ENCODE peak calls at places on chromosomes 12 and 14, in five cellular contexts. C is mesenchymal stem cell, P is esophagus muscularis mucosa, O is MG63, L is uterus. I is an unnamed sample. For H3K27me3 and H3K36me3, the result is how much of the 10 kb centered on the place peaks cover.

GRCh38 chr14:101823081-101823480 is 61.6 kb downstream of the PPP2R5C start:
- DNase-seq in L (no peak), C (peak), O (peak), P (no peak), I (no peak)

GRCh38 chr12:121295746-121296617 is 527 bp downstream of the CAMKK2 start:
- DNase-seq in P (no peak), O (peak), C (peak), L (no peak), I (peak)

GRCh38 chr14:63725786-63726185 is 2.1 kb downstream of the SGPP1 start:
- DNase-seq in P (no peak), C (peak), L (no peak), O (no peak), I (no peak)

GRCh38 chr12:101018540-101018939 is 191.5 kb downstream of the SLC5A8 start:
- DNase-seq in P (no peak), L (no peak), C (peak), O (peak), I (no peak)

GRCh38 chr12:123950476-123951169 is 22.0 kb downstream of the CCDC92 start:
- DNase-seq in P (no peak), L (no peak), O (no peak), C (no peak), I (peak)

GRCh38 chr12:84637926-84638325 is 274.7 kb downstream of the SLC6A15 start:
- DNase-seq in L (no peak), O (no peak), P (no peak), C (peak), I (no peak)

GRCh38 chr14:104295681-104296387 is 157.4 kb downstream of the KIF26A start:
- DNase-seq in C (no peak), P (no peak), O (no peak), L (no peak), I (no peak)

GRCh38 chr12:30169839-30170591 is 386.3 kb upstream of the TMTC1 start:
- DNase-seq in O (no peak), L (no peak), P (no peak), C (no peak), I (peak)

GRCh38 chr12:84502907-84503787 is 409.5 kb downstream of the SLC6A15 start:
- DNase-seq in L (no peak), C (peak), O (peak), P (no peak), I (peak)

GRCh38 chr12:21413369-21414277 is 23.8 kb upstream of the PYROXD1 start:
- DNase-seq in C (peak), O (no peak), P (no peak), L (no peak), I (no peak)

GRCh38 chr12:1161197-1161596 is 170.2 kb downstream of the ERC1 start:
- DNase-seq in O (no peak), P (no peak), L (no peak), C (no peak), I (no peak)

GRCh38 chr14:23432102-23432925 is 3.1 kb downstream of the MYH7 start:
- DNase-seq in C (no peak), P (no peak), L (no peak), O (no peak), I (peak)

GRCh38 chr14:100126401-100126800 is 33.0 kb downstream of the DEGS2 start:
- DNase-seq in O (no peak), C (no peak), L (no peak), P (no peak), I (no peak)

GRCh38 chr14:103626150-103626850 is 2.7 kb upstream of the KLC1 start:
- DNase-seq in C (no peak), P (no peak), L (no peak), O (no peak), I (no peak)

GRCh38 chr12:75868501-75868900 is 163.1 kb downstream of the PHLDA1 start:
- DNase-seq in P (no peak), O (peak), C (no peak), L (no peak), I (no peak)

GRCh38 chr12:33047666-33048065 is 151.1 kb upstream of the PKP2 start:
- DNase-seq in P (no peak), C (no peak), L (no peak), O (no peak), I (no peak)

GRCh38 chr14:87108726-87109125 is 884.3 kb downstream of the GALC start:
- DNase-seq in C (peak), P (no peak), O (peak), L (no peak), I (no peak)

GRCh38 chr12:24034160-24034559 is 84.7 kb upstream of the SOX5 start:
- DNase-seq in O (no peak), L (no peak), P (no peak), C (peak), I (no peak)

GRCh38 chr12:67327466-67327865 is 58.3 kb downstream of the CAND1 start:
- DNase-seq in C (no peak), P (no peak), L (no peak), O (no peak), I (no peak)

GRCh38 chr12:124684496-124684895 is 117.1 kb upstream of the NCOR2 start:
- DNase-seq in P (no peak), C (peak), L (peak), O (no peak), I (no peak)

GRCh38 chr14:59601056-59601455 is 24.4 kb upstream of the CCDC175 start:
- DNase-seq in P (no peak), L (no peak), O (no peak), C (no peak), I (no peak)

GRCh38 chr12:108828774-108829173 is 28.6 kb downstream of the SSH1 start:
- DNase-seq in O (peak), L (no peak), P (no peak), C (peak), I (no peak)

GRCh38 chr12:120903382-120903817 is 758 bp downstream of the SPPL3 start:
- DNase-seq in O (peak), P (no peak), C (peak), L (peak), I (peak)

GRCh38 chr14:24351517-24351916 is 11.7 kb upstream of the RIPK3 start:
- DNase-seq in O (peak), C (peak), L (no peak), P (no peak), I (no peak)

GRCh38 chr12:68364893-68365725 is 32.9 kb upstream of the MDM1 start:
- DNase-seq in O (peak), L (peak), C (peak), P (peak), I (peak)

GRCh38 chr14:96194657-96195431 is 9.8 kb upstream of the BDKRB2 start:
- DNase-seq in O (no peak), P (no peak), C (no peak), L (no peak), I (no peak)

GRCh38 chr12:122459211-122459610 is 36.7 kb upstream of the CLIP1 start:
- DNase-seq in O (peak), C (peak), P (no peak), L (no peak), I (no peak)

GRCh38 chr12:77943466-77943865 is 112.8 kb downstream of the NAV3 start:
- DNase-seq in P (no peak), C (peak), O (peak), L (no peak), I (no peak)

GRCh38 chr12:59737725-59738463 is 142.1 kb downstream of the SLC16A7 start:
- DNase-seq in O (no peak), L (no peak), P (no peak), C (peak), I (no peak)

GRCh38 chr12:54840293-54840692 is 14.0 kb upstream of the MUCL1 start:
- DNase-seq in L (no peak), O (no peak), C (no peak), P (no peak), I (no peak)

GRCh38 chr12:29113101-29113500 is 36.0 kb upstream of the FAR2 start:
- DNase-seq in L (no peak), P (no peak), O (no peak), C (no peak), I (no peak)

GRCh38 chr14:52267501-52268190 is at the start of gene PTGDR:
- DNase-seq in L (no peak), O (no peak), P (no peak), C (peak), I (peak)

GRCh38 chr14:40240456-40240855 is 808.2 kb upstream of the FBXO33 start:
- DNase-seq in P (no peak), C (peak), L (no peak), O (no peak), I (no peak)

GRCh38 chr14:76546426-76547221 is 170.7 kb downstream of the ESRRB start:
- DNase-seq in C (no peak), O (no peak), P (no peak), L (no peak), I (peak)

GRCh38 chr12:49560695-49561094 is 7.2 kb downstream of the MCRS1 start:
- DNase-seq in L (no peak), C (no peak), O (no peak), P (no peak), I (no peak)
- H3K4me3 ChIP-seq in L (no peak), C (no peak), O (no peak), P (no peak), I (no peak)

DNA sequence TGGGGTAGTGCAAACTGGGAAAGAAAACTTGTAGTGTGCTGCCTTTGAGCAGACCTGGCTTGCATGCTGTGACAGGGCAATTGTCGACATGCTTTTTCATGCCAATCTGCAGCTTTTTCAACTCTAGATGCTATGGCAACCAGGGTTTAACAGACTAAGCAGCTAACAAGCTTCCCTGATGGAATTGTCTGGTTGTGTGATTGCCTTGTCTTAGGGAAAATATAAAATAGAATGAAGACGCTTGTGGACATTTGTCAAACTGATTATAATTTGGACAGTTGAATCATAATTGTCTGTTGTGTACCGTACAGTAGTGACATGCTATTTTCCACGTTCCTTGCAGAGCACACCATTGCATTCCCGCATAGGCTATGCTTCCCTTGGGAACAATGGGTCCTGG is 113.0 kb downstream of the FOXG1 start:
- DNase-seq in L (no peak), O (no peak), C (no peak), P (no peak), I (peak)
- H3K27me3 ChIP-seq in L (under half), O (under half), C (under half), P (under half), I (under half)

GRCh38 chr12:65238609-65239008 is 39.9 kb upstream of the MSRB3 start:
- DNase-seq in O (no peak), C (no peak), L (no peak), P (no peak), I (no peak)
- H3K36me3 ChIP-seq in O (under half), C (under half), L (under half), P (under half), I (under half)

GRCh38 chr14:55126932-55127490 is 2.0 kb upstream of the LGALS3 start:
- DNase-seq in C (no peak), O (no peak), L (no peak), P (no peak), I (no peak)

GRCh38 chr14:55129086-55129427 is at the start of gene LGALS3:
- DNase-seq in C (peak), L (peak), O (peak), P (no peak), I (peak)

GRCh38 chr14:55127491-55127951 is 1.5 kb upstream of the LGALS3 start:
- DNase-seq in L (no peak), C (peak), O (peak), P (no peak), I (no peak)

GRCh38 chr14:55129428-55130193 is 559 bp downstream of the LGALS3 start:
- DNase-seq in C (peak), P (peak), L (peak), O (peak), I (peak)

GRCh38 chr14:55128386-55129085 is 516 bp upstream of the LGALS3 start:
- DNase-seq in C (no peak), L (no peak), P (no peak), O (no peak), I (no peak)
- H3K4me3 ChIP-seq in C (peak), L (peak), P (peak), O (peak), I (peak)

DNA sequence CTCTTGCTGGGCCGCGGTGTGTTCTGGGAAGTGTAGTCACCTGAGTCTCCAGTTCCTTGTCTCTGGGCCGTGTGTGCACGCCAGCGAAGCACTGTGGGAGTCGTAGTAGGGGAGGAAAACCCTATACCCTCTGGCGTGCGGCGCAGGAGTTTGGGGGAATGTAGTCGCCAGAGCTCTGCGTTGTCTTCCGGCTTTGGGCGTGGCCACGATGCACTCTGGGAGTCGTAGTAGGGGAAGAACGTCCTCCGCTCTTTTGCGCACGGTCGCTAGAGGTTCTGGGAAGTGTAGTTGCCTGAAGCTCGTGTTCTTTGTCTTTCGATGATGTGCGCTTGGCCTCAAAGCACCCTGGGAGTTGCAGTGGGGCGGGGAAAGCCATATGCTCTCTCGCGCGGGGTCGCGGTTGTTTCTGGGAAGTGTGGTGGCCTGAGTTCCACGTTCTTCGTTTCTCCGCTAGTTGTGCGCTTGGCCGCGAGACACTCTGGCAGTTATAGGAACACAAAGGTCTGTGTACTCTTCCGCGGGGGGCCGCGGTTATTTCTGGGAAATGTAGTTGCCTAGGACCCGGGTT is 588 bp upstream of the ZNF140 start:
- DNase-seq in P (peak), L (peak), O (peak), C (peak), I (peak)
- H3K27me3 ChIP-seq in P (under half), L (under half), O (under half), C (under half), I (under half)

I was measured in H7.